ENCODE peak calls at places on chromosomes 16 and 17, in seven cellular contexts. T is head of caudate nucleus; A is NCI-H774; P is ACHN; B is Caco-2; W is substantia nigra; I is stimulated activated CD4-positive, alpha-beta T cell treated with anti-CD3 and anti-CD28 coated beads, TNF-alpha, amount 100 ng/mL, for 48 hours. Z is an unnamed sample.

GRCh38 chr16:49492090-49492801 is 118.6 kb downstream of the C16orf78 start:
- DNase-seq in T (peak), A (peak), P (peak), B (no peak), W (peak), I (peak), Z (no peak)

GRCh38 chr16:17105239-17105721 is 365.5 kb downstream of the XYLT1 start:
- DNase-seq in T (no peak), A (no peak), P (no peak), B (no peak), W (no peak), I (no peak), Z (no peak)

GRCh38 chr17:42399948-42400843 is 12.0 kb upstream of the STAT3 start:
- DNase-seq in T (no peak), A (no peak), P (no peak), B (no peak), W (no peak), I (no peak), Z (no peak)

GRCh38 chr17:51423421-51424160 is 163.2 kb downstream of the UTP18 start:
- DNase-seq in T (no peak), A (no peak), P (no peak), B (no peak), W (no peak), I (no peak), Z (no peak)

GRCh38 chr16:79656537-79657115 is 56.1 kb upstream of the MAF start:
- DNase-seq in T (peak), A (no peak), P (no peak), B (no peak), W (no peak), I (no peak), Z (no peak)

GRCh38 chr17:69448431-69449102 is 34.1 kb downstream of the MAP2K6 start:
- DNase-seq in T (peak), A (no peak), P (peak), B (no peak), W (peak), I (no peak), Z (no peak)

GRCh38 chr16:685967-686366 is 1.8 kb upstream of the JMJD8 start:
- DNase-seq in T (no peak), A (no peak), P (peak), B (peak), W (no peak), I (no peak), Z (no peak)

GRCh38 chr17:49677933-49678847 is at the start of gene SPOP:
- DNase-seq in T (peak), A (peak), P (peak), B (peak), W (peak), I (peak), Z (peak)

GRCh38 chr16:84673561-84673960 is 25.2 kb downstream of the KLHL36 start:
- DNase-seq in T (no peak), A (no peak), P (no peak), B (no peak), W (no peak), I (no peak), Z (no peak)

GRCh38 chr16:2854700-2855309 is 3.2 kb downstream of the PRSS22 start:
- DNase-seq in T (no peak), A (no peak), P (no peak), B (no peak), W (no peak), I (no peak), Z (no peak)

GRCh38 chr16:81513204-81514040 is 68.8 kb downstream of the CMIP start:
- DNase-seq in T (peak), A (no peak), P (no peak), B (peak), W (peak), I (no peak), Z (no peak)

GRCh38 chr17:28717578-28718316 is at the start of gene RAB34:
- DNase-seq in T (peak), A (no peak), P (peak), B (peak), W (peak), I (no peak), Z (peak)